ENCODE peak calls at places on chromosomes 7 and 10, in four cellular contexts. One of them, this sample, is unnamed. For H3K9me3, the result is how much of the 10 kb centered on the place peaks cover.

GRCh38 chr7:127629268-127629854 is 11.4 kb upstream of the PAX4 start:
- DNase-seq in suprapubic skin: no peak
- DNase-seq in kidney: no peak
- DNase-seq in breast epithelium: no peak
- DNase-seq in this sample: no peak

GRCh38 chr7:55053651-55054226 is 34.9 kb downstream of the EGFR start:
- DNase-seq in suprapubic skin: no peak
- DNase-seq in breast epithelium: peak
- DNase-seq in kidney: no peak
- DNase-seq in this sample: no peak

GRCh38 chr10:62514079-62514693 is 140.0 kb downstream of the ZNF365 start:
- DNase-seq in kidney: no peak
- DNase-seq in suprapubic skin: no peak
- DNase-seq in breast epithelium: no peak
- DNase-seq in this sample: no peak

GRCh38 chr7:44196450-44196872 is 4.3 kb upstream of the YKT6 start:
- DNase-seq in kidney: no peak
- DNase-seq in breast epithelium: no peak
- DNase-seq in suprapubic skin: peak
- DNase-seq in this sample: no peak

GRCh38 chr10:67803588-67804394 is 34.2 kb downstream of the DNAJC12 start:
- DNase-seq in kidney: no peak
- DNase-seq in suprapubic skin: no peak
- DNase-seq in breast epithelium: no peak
- DNase-seq in this sample: no peak

GRCh38 chr7:107115762-107116540 is 52.9 kb upstream of the HBP1 start:
- DNase-seq in kidney: no peak
- DNase-seq in breast epithelium: no peak
- DNase-seq in suprapubic skin: no peak
- DNase-seq in this sample: no peak

GRCh38 chr10:113099431-113100298 is 149.6 kb downstream of the TCF7L2 start:
- DNase-seq in kidney: no peak
- DNase-seq in breast epithelium: no peak
- DNase-seq in suprapubic skin: no peak
- DNase-seq in this sample: no peak

GRCh38 chr10:112131996-112132395 is 51.6 kb downstream of the GPAM start:
- DNase-seq in breast epithelium: no peak
- DNase-seq in kidney: no peak
- DNase-seq in suprapubic skin: no peak
- DNase-seq in this sample: no peak

GRCh38 chr7:91398341-91398740 is 134.1 kb downstream of the FZD1 start:
- DNase-seq in kidney: no peak
- DNase-seq in suprapubic skin: no peak
- DNase-seq in breast epithelium: no peak
- DNase-seq in this sample: no peak

GRCh38 chr7:17944720-17945119 is 4.4 kb upstream of the SNX13 start:
- DNase-seq in breast epithelium: no peak
- DNase-seq in kidney: no peak
- DNase-seq in suprapubic skin: no peak
- DNase-seq in this sample: no peak

GRCh38 chr10:35040761-35041501 is 49.2 kb downstream of the CUL2 start:
- DNase-seq in breast epithelium: no peak
- DNase-seq in suprapubic skin: no peak
- DNase-seq in kidney: no peak
- DNase-seq in this sample: no peak

GRCh38 chr10:5538446-5538845 is 13.7 kb downstream of the CALML3 start:
- DNase-seq in suprapubic skin: peak
- DNase-seq in kidney: peak
- DNase-seq in breast epithelium: peak
- DNase-seq in this sample: peak

GRCh38 chr7:73865738-73866445 is 4.9 kb downstream of the TMEM270 start:
- DNase-seq in breast epithelium: no peak
- DNase-seq in kidney: peak
- DNase-seq in suprapubic skin: no peak
- DNase-seq in this sample: peak
- TF ChIP-seq CTCF in breast epithelium: peak
- TF ChIP-seq CTCF in kidney: peak
- TF ChIP-seq CTCF in suprapubic skin: peak
- TF ChIP-seq CTCF in this sample: peak

DNA sequence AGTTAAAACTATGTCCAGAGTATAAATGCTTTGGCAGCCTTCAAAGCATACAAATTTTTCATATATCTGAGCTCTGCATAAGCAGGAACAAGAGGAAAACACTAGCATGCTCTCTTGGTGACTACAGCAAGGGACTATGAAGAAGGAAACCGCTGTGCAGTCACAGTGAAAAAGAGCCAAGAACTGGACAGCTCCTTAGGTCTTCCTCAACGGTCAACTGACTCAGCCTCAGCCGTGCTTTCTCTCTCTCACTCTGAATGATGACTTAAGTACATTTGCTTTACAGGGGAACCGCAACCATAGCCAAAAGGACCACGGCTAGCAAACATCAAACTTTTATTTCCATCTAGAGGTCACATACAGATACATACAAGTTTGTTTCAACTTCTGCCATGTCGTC is 69.9 kb downstream of the HYCC1 start:
- DNase-seq in kidney: no peak
- DNase-seq in suprapubic skin: no peak
- DNase-seq in breast epithelium: no peak
- DNase-seq in this sample: peak
- H3K9me3 ChIP-seq in kidney: under half
- H3K9me3 ChIP-seq in suprapubic skin: under half
- H3K9me3 ChIP-seq in breast epithelium: under half
- H3K9me3 ChIP-seq in this sample: under half

GRCh38 chr7:2129376-2130375 is 103.1 kb downstream of the MAD1L1 start:
- DNase-seq in breast epithelium: no peak
- DNase-seq in suprapubic skin: no peak
- DNase-seq in kidney: no peak
- DNase-seq in this sample: peak

GRCh38 chr7:2134740-2135139 is 98.0 kb downstream of the MAD1L1 start:
- DNase-seq in kidney: no peak
- DNase-seq in breast epithelium: no peak
- DNase-seq in suprapubic skin: no peak
- DNase-seq in this sample: no peak

GRCh38 chr7:2131341-2131740 is 101.4 kb downstream of the MAD1L1 start:
- DNase-seq in suprapubic skin: no peak
- DNase-seq in breast epithelium: no peak
- DNase-seq in kidney: no peak
- DNase-seq in this sample: no peak

GRCh38 chr7:2131791-2132190 is 101.0 kb downstream of the MAD1L1 start:
- DNase-seq in breast epithelium: no peak
- DNase-seq in suprapubic skin: no peak
- DNase-seq in kidney: no peak
- DNase-seq in this sample: no peak

DNA sequence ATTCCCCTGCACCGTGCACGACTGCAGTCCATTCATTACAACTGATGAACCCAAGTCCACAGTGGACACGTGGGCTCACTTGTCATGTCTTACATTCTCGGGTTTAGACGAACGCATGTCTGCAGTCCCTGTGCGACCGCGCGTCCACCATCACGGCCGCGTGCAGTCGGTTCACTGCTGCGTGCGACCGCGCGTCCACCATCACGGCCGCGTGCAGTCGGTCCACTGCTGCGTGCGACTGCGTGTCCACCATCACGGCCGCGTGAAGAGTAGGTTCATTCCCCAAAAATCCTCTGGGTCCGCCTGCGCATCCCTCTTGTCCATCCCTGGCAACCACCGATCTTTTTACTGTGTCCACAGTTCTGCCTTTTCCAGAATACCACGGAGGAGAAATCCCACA is 100.5 kb downstream of the MAD1L1 start:
- DNase-seq in kidney: no peak
- DNase-seq in breast epithelium: no peak
- DNase-seq in suprapubic skin: no peak
- DNase-seq in this sample: no peak
- TF ChIP-seq CTCF in kidney: no peak
- TF ChIP-seq CTCF in breast epithelium: no peak
- TF ChIP-seq CTCF in suprapubic skin: no peak
- TF ChIP-seq CTCF in this sample: no peak

GRCh38 chr10:85610381-85611092 is 756.1 kb downstream of the GRID1 start:
- DNase-seq in breast epithelium: no peak
- DNase-seq in suprapubic skin: peak
- DNase-seq in kidney: no peak
- DNase-seq in this sample: no peak
- H3K9me3 ChIP-seq in breast epithelium: under half
- H3K9me3 ChIP-seq in suprapubic skin: under half
- H3K9me3 ChIP-seq in kidney: under half
- H3K9me3 ChIP-seq in this sample: under half

GRCh38 chr7:46485481-46486065 is 564.5 kb upstream of the IGFBP3 start:
- DNase-seq in breast epithelium: no peak
- DNase-seq in suprapubic skin: no peak
- DNase-seq in kidney: no peak
- DNase-seq in this sample: no peak
- TF ChIP-seq CTCF in breast epithelium: no peak
- TF ChIP-seq CTCF in suprapubic skin: no peak
- TF ChIP-seq CTCF in kidney: no peak
- TF ChIP-seq CTCF in this sample: no peak

GRCh38 chr7:109462171-109462570 is 892.5 kb downstream of the DNAJB9 start:
- DNase-seq in suprapubic skin: no peak
- DNase-seq in breast epithelium: no peak
- DNase-seq in kidney: no peak
- DNase-seq in this sample: no peak
- H3K9me3 ChIP-seq in suprapubic skin: under half
- H3K9me3 ChIP-seq in breast epithelium: under half
- H3K9me3 ChIP-seq in kidney: under half
- H3K9me3 ChIP-seq in this sample: under half

GRCh38 chr7:70720191-70720873 is 411.6 kb upstream of the GALNT17 start:
- DNase-seq in kidney: no peak
- DNase-seq in suprapubic skin: no peak
- DNase-seq in breast epithelium: no peak
- DNase-seq in this sample: no peak
- TF ChIP-seq CTCF in kidney: no peak
- TF ChIP-seq CTCF in suprapubic skin: no peak
- TF ChIP-seq CTCF in breast epithelium: no peak
- TF ChIP-seq CTCF in this sample: no peak

GRCh38 chr10:57846307-57847065 is 421.2 kb downstream of the IPMK start:
- DNase-seq in kidney: no peak
- DNase-seq in breast epithelium: no peak
- DNase-seq in suprapubic skin: no peak
- DNase-seq in this sample: no peak
- H3K9me3 ChIP-seq in kidney: under half
- H3K9me3 ChIP-seq in breast epithelium: under half
- H3K9me3 ChIP-seq in suprapubic skin: under half
- H3K9me3 ChIP-seq in this sample: under half

This sample was measured in left lung.